ENCODE peak calls at places on chromosomes 16 and 17, in five cellular contexts. B is GM12891, T is foreskin melanocyte, L is OCI-LY7, Q is GM20000. M is an unnamed sample.

GRCh38 chr17:55479903-55480302 is 31.3 kb downstream of the SMIM36 start:
- DNase-seq in B (no peak), Q (no peak), T (no peak), L (no peak), M (no peak)

GRCh38 chr16:88638323-88639230 is at the start of gene IL17C:
- DNase-seq in T (no peak), Q (no peak), B (no peak), L (peak), M (peak)

GRCh38 chr16:21260870-21261791 is 17.0 kb downstream of the CRYM start:
- DNase-seq in B (no peak), Q (no peak), L (no peak), T (no peak), M (no peak)

GRCh38 chr16:4617880-4618279 is 3.2 kb upstream of the UBALD1 start:
- DNase-seq in L (no peak), B (no peak), Q (no peak), T (no peak), M (no peak)

GRCh38 chr17:57585341-57586098 is 159.6 kb downstream of the CCDC182 start:
- DNase-seq in B (no peak), Q (no peak), L (no peak), T (no peak), M (no peak)

GRCh38 chr17:54849660-54850059 is 51.0 kb upstream of the TOM1L1 start:
- DNase-seq in T (no peak), L (no peak), Q (no peak), B (no peak), M (no peak)

GRCh38 chr17:80254396-80255241 is 6.0 kb upstream of the RNF213 start:
- DNase-seq in B (no peak), Q (peak), T (no peak), L (peak), M (peak)

GRCh38 chr16:49489686-49490320 is 116.2 kb downstream of the C16orf78 start:
- DNase-seq in T (no peak), L (peak), Q (no peak), B (no peak), M (no peak)

GRCh38 chr16:20938426-20938825 is 37.9 kb downstream of the LYRM1 start:
- DNase-seq in T (no peak), L (no peak), Q (no peak), B (no peak), M (no peak)

GRCh38 chr16:68065716-68066305 is 19.4 kb upstream of the NFATC3 start:
- DNase-seq in T (no peak), B (no peak), L (no peak), Q (no peak), M (no peak)

GRCh38 chr16:22797551-22797950 is 16.4 kb upstream of the HS3ST2 start:
- DNase-seq in L (no peak), B (no peak), T (no peak), Q (no peak), M (no peak)

GRCh38 chr16:31016018-31016417 is 5.6 kb upstream of the STX1B start:
- DNase-seq in B (no peak), Q (no peak), L (peak), T (no peak), M (no peak)

GRCh38 chr16:24713379-24713778 is 16.1 kb upstream of the TNRC6A start:
- DNase-seq in L (no peak), T (no peak), B (no peak), Q (no peak), M (no peak)

GRCh38 chr17:55320594-55321506 is 56.1 kb downstream of the HLF start:
- DNase-seq in B (no peak), L (no peak), T (no peak), Q (no peak), M (no peak)

GRCh38 chr17:83151442-83152220 is 72.2 kb downstream of the METRNL start:
- DNase-seq in L (no peak), T (peak), B (no peak), Q (no peak), M (no peak)

GRCh38 chr17:81239714-81240555 is 817 bp downstream of the NDUFAF8 start:
- DNase-seq in L (peak), B (no peak), Q (peak), T (no peak), M (peak)

GRCh38 chr16:71637398-71637797 is 11.4 kb downstream of the MARVELD3 start:
- DNase-seq in L (no peak), T (no peak), Q (no peak), B (no peak), M (no peak)

GRCh38 chr17:8012996-8013640 is 10.7 kb downstream of the GUCY2D start:
- DNase-seq in T (no peak), B (no peak), Q (no peak), L (no peak), M (no peak)

GRCh38 chr17:76904116-76904515 is 35.9 kb downstream of the MGAT5B start:
- DNase-seq in T (no peak), L (no peak), Q (no peak), B (no peak), M (no peak)

GRCh38 chr16:49158029-49158642 is 123.5 kb downstream of the CBLN1 start:
- DNase-seq in T (no peak), Q (peak), B (peak), L (peak), M (peak)

GRCh38 chr16:67459066-67459857 is 21.7 kb downstream of the ATP6V0D1 start:
- DNase-seq in B (no peak), L (no peak), Q (no peak), T (peak), M (no peak)

GRCh38 chr16:86248325-86248905 is 261.9 kb upstream of the FOXF1 start:
- DNase-seq in B (no peak), Q (no peak), T (no peak), L (no peak), M (no peak)